ENCODE peak calls at places on chromosomes 6 and 20, in four cellular contexts. A is A549, O is HepG2, L is K562. J is an unnamed sample.

GRCh38 chr6:56595490-56596122 is 47.1 kb downstream of the DST start:
- DNase-seq in A (peak), O (peak), L (peak), J (peak)

GRCh38 chr6:37426058-37426944 is 6.7 kb upstream of the CMTR1 start:
- DNase-seq in A (no peak), O (no peak), L (no peak), J (no peak)

GRCh38 chr6:163947276-163947675 is 532.8 kb downstream of the QKI start:
- DNase-seq in A (no peak), O (no peak), L (no peak), J (no peak)

GRCh38 chr6:44333273-44333919 is 9.1 kb upstream of the SPATS1 start:
- DNase-seq in A (no peak), O (no peak), L (no peak), J (no peak)

GRCh38 chr20:62955519-62956386 is 3.2 kb downstream of the SLC17A9 start:
- DNase-seq in A (no peak), O (peak), L (no peak), J (no peak)

GRCh38 chr20:35478804-35479472 is 23.5 kb downstream of the CEP250 start:
- DNase-seq in A (peak), O (peak), L (no peak), J (no peak)

GRCh38 chr20:58309607-58310290 is at the start of gene RAB22A:
- DNase-seq in A (peak), O (peak), L (peak), J (no peak)

GRCh38 chr20:63058696-63059335 is 52.1 kb upstream of the BHLHE23 start:
- DNase-seq in A (no peak), O (no peak), L (no peak), J (no peak)

GRCh38 chr6:55578537-55579363 is at the start of gene HMGCLL1:
- DNase-seq in A (peak), O (no peak), L (no peak), J (no peak)

GRCh38 chr6:43368517-43369160 is 808 bp downstream of the ZNF318 start:
- DNase-seq in A (peak), O (peak), L (peak), J (no peak)

GRCh38 chr20:2814587-2815051 is at the start of gene C20orf141:
- DNase-seq in A (peak), O (no peak), L (peak), J (no peak)

GRCh38 chr20:57464642-57465211 is 60.2 kb downstream of the CTCFL start:
- DNase-seq in A (peak), O (peak), L (peak), J (no peak)

GRCh38 chr6:158799051-158799792 is 19.9 kb downstream of the EZR start:
- DNase-seq in A (peak), O (peak), L (no peak), J (no peak)

GRCh38 chr6:125370343-125370742 is 68.6 kb upstream of the HDDC2 start:
- DNase-seq in A (no peak), O (no peak), L (no peak), J (no peak)

GRCh38 chr6:157278171-157278570 is 45.1 kb downstream of the TMEM242 start:
- DNase-seq in A (no peak), O (no peak), L (no peak), J (no peak)

GRCh38 chr6:37303891-37304503 is 46.1 kb upstream of the TMEM217 start:
- DNase-seq in A (peak), O (peak), L (peak), J (no peak)

DNA sequence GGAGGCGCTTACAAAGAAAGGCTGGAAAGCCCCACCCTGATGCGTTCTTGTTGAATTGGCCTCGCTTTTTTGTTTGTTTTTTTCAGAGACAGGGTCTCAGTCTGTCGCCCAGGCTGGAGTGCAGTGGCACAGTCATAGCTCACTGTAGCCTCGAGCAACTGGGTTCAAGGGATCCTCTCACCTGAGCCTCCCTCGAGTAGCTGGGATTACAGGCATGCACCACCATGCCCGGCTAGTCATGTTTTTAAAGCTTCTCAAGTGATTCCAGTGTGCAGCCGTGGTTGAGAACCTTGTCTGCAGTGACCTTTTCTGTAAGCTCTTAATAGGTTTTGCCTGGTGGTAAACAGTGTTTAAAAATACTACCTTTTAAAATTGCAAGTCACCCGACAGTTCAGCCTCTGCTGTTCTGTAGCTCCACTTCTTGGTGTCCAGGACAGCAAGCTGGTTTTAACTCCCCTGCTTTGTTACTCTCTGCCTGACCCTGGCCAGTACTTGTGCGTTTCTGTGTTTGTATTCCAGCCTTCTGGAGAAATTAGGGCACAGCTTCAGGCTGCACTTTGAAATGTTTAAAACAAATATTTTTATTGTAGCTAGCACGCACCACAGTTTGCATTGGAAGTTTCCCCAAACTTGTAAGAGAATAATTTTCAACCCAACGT is 54.4 kb downstream of the KDM1B start:
- DNase-seq in A (no peak), O (peak), L (no peak), J (no peak)
- TF ChIP-seq REST in A (no peak), O (no peak), L (no peak), J (no peak)

GRCh38 chr6:51541847-51542246 is 545.6 kb downstream of the PKHD1 start:
- DNase-seq in A (no peak), O (no peak), L (no peak), J (no peak)
- TF ChIP-seq RAD21 in A (no peak), O (no peak), L (no peak), J (peak)

DNA sequence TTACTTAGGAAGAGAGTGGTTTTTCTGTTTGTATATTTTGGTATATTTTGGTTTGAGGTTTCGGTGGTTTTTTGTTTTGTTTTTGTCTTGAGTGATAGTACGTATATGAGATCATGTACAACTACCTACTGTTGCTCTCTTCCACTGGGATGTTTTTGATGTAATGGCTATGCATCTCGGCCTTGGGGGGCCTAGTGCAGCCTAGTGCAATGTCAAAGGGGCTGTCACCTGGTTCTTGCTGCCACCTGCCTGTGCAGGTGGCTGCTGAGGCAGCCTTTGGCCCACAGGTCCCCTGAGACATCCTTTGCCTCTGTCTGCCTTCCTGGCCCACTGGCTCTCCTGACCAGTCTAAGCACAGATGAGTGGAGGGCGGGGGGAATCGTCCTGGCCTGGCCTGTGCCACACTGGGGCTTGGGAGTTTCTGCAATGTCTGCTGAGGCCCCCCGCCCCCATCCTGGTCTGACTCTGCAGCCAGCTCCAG is 546.6 kb downstream of the CD83 start:
- DNase-seq in A (no peak), O (no peak), L (no peak), J (no peak)
- TF ChIP-seq ESRRA in A (no peak), O (no peak), L (no peak), J (no peak)

DNA sequence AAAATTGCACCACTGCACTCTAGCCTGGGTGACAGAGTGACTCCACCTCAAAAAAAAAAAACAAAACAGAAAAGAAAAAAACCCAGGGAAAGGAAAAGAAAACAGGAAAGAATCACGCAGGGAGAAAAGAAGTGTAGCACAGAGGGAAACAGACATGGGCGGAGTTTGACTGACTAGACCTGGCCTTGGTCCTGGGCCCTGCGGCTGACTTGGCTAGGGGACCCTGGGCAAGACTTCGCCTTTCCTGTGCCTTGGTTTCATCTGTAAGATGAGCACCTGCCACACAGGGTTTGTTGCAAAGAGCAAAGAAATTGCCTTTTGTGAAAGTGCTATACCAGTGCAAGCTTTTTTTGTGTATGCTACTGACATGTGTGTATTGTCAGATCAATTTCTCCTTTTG is 71.3 kb upstream of the KCNG1 start:
- DNase-seq in A (no peak), O (no peak), L (no peak), J (no peak)
- TF ChIP-seq REST in A (no peak), O (no peak), L (no peak), J (no peak)